ENCODE peak calls at places on chromosomes 13 and 19, in six cellular contexts. W is Peyer's patch, L is BJ, Q is tibial nerve, F is left ventricle myocardium inferior, V is NCI-H345. R is an unnamed sample.
A peak's percentile ranks its signal among the peaks of the same experiment; 100 is the strongest.

GRCh38 chr19:54937926-54938325 is 9.4 kb downstream of the NLRP7 start:
- DNase-seq in W (no peak), L (no peak), Q (no peak), F (no peak), V (no peak), R (no peak)

GRCh38 chr19:56106397-56106849 is 14.7 kb downstream of the ZNF787 start:
- DNase-seq in W (no peak), L (no peak), Q (no peak), F (no peak), V (no peak), R (no peak)

GRCh38 chr19:40737102-40737644 is 13.1 kb downstream of the ACTMAP start:
- DNase-seq in W (no peak), L (no peak), Q (no peak), F (no peak), V (no peak), R (no peak)

GRCh38 chr13:90933097-90933826 is 414.2 kb upstream of the MIR17HG start:
- DNase-seq in W (no peak), L (no peak), Q (no peak), F (no peak), V (no peak), R (peak; percentile 0)

GRCh38 chr13:25468330-25469178 is 96.8 kb downstream of the ATP8A2 start:
- DNase-seq in W (no peak), L (no peak), Q (no peak), F (no peak), V (peak; percentile 69), R (no peak)

GRCh38 chr19:9324584-9324962 is 594 bp downstream of the ZNF559 start:
- DNase-seq in W (no peak), L (no peak), Q (no peak), F (no peak), V (no peak), R (no peak)

GRCh38 chr13:72782717-72783116 is 784 bp downstream of the PIBF1 start:
- DNase-seq in W (no peak), L (no peak), Q (no peak), F (no peak), V (no peak), R (peak; percentile 42)

GRCh38 chr13:47705185-47705584 is 295.9 kb downstream of the SUCLA2 start:
- DNase-seq in W (no peak), L (no peak), Q (no peak), F (no peak), V (no peak), R (peak; percentile 10)

GRCh38 chr19:46635920-46636761 is at the start of gene GNG8:
- DNase-seq in W (no peak), L (no peak), Q (no peak), F (no peak), V (peak; percentile 23), R (no peak)

GRCh38 chr13:42707003-42707402 is 74.4 kb upstream of the FAM216B start:
- DNase-seq in W (no peak), L (no peak), Q (no peak), F (no peak), V (no peak), R (no peak)

GRCh38 chr19:17235618-17236413 is 9.8 kb downstream of the OCEL1 start:
- DNase-seq in W (peak; percentile 86), L (no peak), Q (no peak), F (peak; percentile 76), V (peak; percentile 60), R (peak; percentile 62)

GRCh38 chr19:41998246-41999020 is 4.4 kb upstream of the ATP1A3 start:
- DNase-seq in W (no peak), L (no peak), Q (no peak), F (peak; percentile 38), V (peak; percentile 38), R (peak; percentile 47)

R was measured in cardiac fibroblast.